ENCODE peak calls at places on chromosomes 12 and 14, in ten cellular contexts. One of them, this sample, is unnamed.

GRCh38 chr12:18462437-18462836 is 201.1 kb downstream of the PIK3C2G start:
- DNase-seq in astrocyte of the spinal cord: peak; percentile 80
- DNase-seq in psoas muscle: no peak
- DNase-seq in neural progenitor cell: no peak
- DNase-seq in fibroblast of the aortic adventitia: peak; percentile 94
- DNase-seq in left lung: no peak
- DNase-seq in GM12865: no peak
- DNase-seq in endothelial cell: no peak
- DNase-seq in adrenal gland: no peak
- DNase-seq in AG10803: peak; percentile 93
- DNase-seq in this sample: no peak

GRCh38 chr14:72946491-72946890 is 20.2 kb downstream of the DCAF4 start:
- DNase-seq in astrocyte of the spinal cord: peak; percentile 75
- DNase-seq in psoas muscle: no peak
- DNase-seq in neural progenitor cell: no peak
- DNase-seq in fibroblast of the aortic adventitia: no peak
- DNase-seq in left lung: no peak
- DNase-seq in GM12865: no peak
- DNase-seq in endothelial cell: no peak
- DNase-seq in adrenal gland: no peak
- DNase-seq in AG10803: no peak
- DNase-seq in this sample: no peak

GRCh38 chr14:99664636-99665273 is 19.3 kb upstream of the CYP46A1 start:
- DNase-seq in astrocyte of the spinal cord: no peak
- DNase-seq in psoas muscle: peak; percentile 23
- DNase-seq in neural progenitor cell: no peak
- DNase-seq in fibroblast of the aortic adventitia: no peak
- DNase-seq in left lung: no peak
- DNase-seq in GM12865: peak; percentile 66
- DNase-seq in endothelial cell: no peak
- DNase-seq in adrenal gland: no peak
- DNase-seq in AG10803: no peak
- DNase-seq in this sample: no peak

GRCh38 chr14:52071675-52072074 is 2.8 kb upstream of the NID2 start:
- DNase-seq in astrocyte of the spinal cord: no peak
- DNase-seq in psoas muscle: no peak
- DNase-seq in neural progenitor cell: peak; percentile 43
- DNase-seq in fibroblast of the aortic adventitia: peak; percentile 31
- DNase-seq in left lung: no peak
- DNase-seq in GM12865: no peak
- DNase-seq in endothelial cell: no peak
- DNase-seq in adrenal gland: no peak
- DNase-seq in AG10803: no peak
- DNase-seq in this sample: no peak

GRCh38 chr12:4809013-4809448 is 88.8 kb downstream of the GALNT8 start:
- DNase-seq in astrocyte of the spinal cord: no peak
- DNase-seq in psoas muscle: no peak
- DNase-seq in neural progenitor cell: peak; percentile 79
- DNase-seq in fibroblast of the aortic adventitia: no peak
- DNase-seq in left lung: no peak
- DNase-seq in GM12865: no peak
- DNase-seq in endothelial cell: peak; percentile 72
- DNase-seq in adrenal gland: peak; percentile 22
- DNase-seq in AG10803: no peak
- DNase-seq in this sample: no peak

GRCh38 chr12:31263661-31264060 is 62.3 kb downstream of the SINHCAF start:
- DNase-seq in astrocyte of the spinal cord: no peak
- DNase-seq in psoas muscle: no peak
- DNase-seq in neural progenitor cell: no peak
- DNase-seq in fibroblast of the aortic adventitia: no peak
- DNase-seq in left lung: no peak
- DNase-seq in GM12865: no peak
- DNase-seq in endothelial cell: no peak
- DNase-seq in adrenal gland: no peak
- DNase-seq in AG10803: no peak
- DNase-seq in this sample: no peak

GRCh38 chr12:124601699-124602098 is 34.3 kb upstream of the NCOR2 start:
- DNase-seq in astrocyte of the spinal cord: no peak
- DNase-seq in psoas muscle: no peak
- DNase-seq in neural progenitor cell: no peak
- DNase-seq in fibroblast of the aortic adventitia: no peak
- DNase-seq in left lung: no peak
- DNase-seq in GM12865: no peak
- DNase-seq in endothelial cell: no peak
- DNase-seq in adrenal gland: no peak
- DNase-seq in AG10803: peak; percentile 89
- DNase-seq in this sample: no peak

GRCh38 chr12:92290016-92290685 is 144.5 kb upstream of the BTG1 start:
- DNase-seq in astrocyte of the spinal cord: peak; percentile 57
- DNase-seq in psoas muscle: no peak
- DNase-seq in neural progenitor cell: no peak
- DNase-seq in fibroblast of the aortic adventitia: peak; percentile 75
- DNase-seq in left lung: no peak
- DNase-seq in GM12865: no peak
- DNase-seq in endothelial cell: no peak
- DNase-seq in adrenal gland: no peak
- DNase-seq in AG10803: peak; percentile 66
- DNase-seq in this sample: no peak

GRCh38 chr14:79265366-79265765 is 945.9 kb downstream of the DIO2 start:
- DNase-seq in astrocyte of the spinal cord: no peak
- DNase-seq in psoas muscle: no peak
- DNase-seq in neural progenitor cell: no peak
- DNase-seq in fibroblast of the aortic adventitia: no peak
- DNase-seq in left lung: no peak
- DNase-seq in GM12865: no peak
- DNase-seq in endothelial cell: no peak
- DNase-seq in adrenal gland: no peak
- DNase-seq in AG10803: no peak
- DNase-seq in this sample: no peak

GRCh38 chr14:31207746-31208545 is at the start of gene HECTD1:
- DNase-seq in astrocyte of the spinal cord: peak; percentile 92
- DNase-seq in psoas muscle: peak; percentile 96
- DNase-seq in neural progenitor cell: peak; percentile 96
- DNase-seq in fibroblast of the aortic adventitia: peak; percentile 82
- DNase-seq in left lung: peak; percentile 98
- DNase-seq in GM12865: peak; percentile 95
- DNase-seq in endothelial cell: peak; percentile 96
- DNase-seq in adrenal gland: peak; percentile 94
- DNase-seq in AG10803: peak; percentile 88
- DNase-seq in this sample: peak; percentile 88

GRCh38 chr12:90124914-90125313 is 416.3 kb upstream of the ATP2B1 start:
- DNase-seq in astrocyte of the spinal cord: no peak
- DNase-seq in psoas muscle: no peak
- DNase-seq in neural progenitor cell: no peak
- DNase-seq in fibroblast of the aortic adventitia: no peak
- DNase-seq in left lung: no peak
- DNase-seq in GM12865: no peak
- DNase-seq in endothelial cell: no peak
- DNase-seq in adrenal gland: no peak
- DNase-seq in AG10803: no peak
- DNase-seq in this sample: no peak

GRCh38 chr14:52922656-52923055 is 28.2 kb downstream of the FERMT2 start:
- DNase-seq in astrocyte of the spinal cord: peak; percentile 64
- DNase-seq in psoas muscle: no peak
- DNase-seq in neural progenitor cell: no peak
- DNase-seq in fibroblast of the aortic adventitia: peak; percentile 62
- DNase-seq in left lung: no peak
- DNase-seq in GM12865: no peak
- DNase-seq in endothelial cell: no peak
- DNase-seq in adrenal gland: no peak
- DNase-seq in AG10803: peak; percentile 50
- DNase-seq in this sample: no peak

GRCh38 chr12:27504506-27504905 is 19.5 kb upstream of the PPFIBP1 start:
- DNase-seq in astrocyte of the spinal cord: peak; percentile 29
- DNase-seq in psoas muscle: no peak
- DNase-seq in neural progenitor cell: no peak
- DNase-seq in fibroblast of the aortic adventitia: peak; percentile 36
- DNase-seq in left lung: no peak
- DNase-seq in GM12865: no peak
- DNase-seq in endothelial cell: no peak
- DNase-seq in adrenal gland: no peak
- DNase-seq in AG10803: peak; percentile 43
- DNase-seq in this sample: no peak

DNA sequence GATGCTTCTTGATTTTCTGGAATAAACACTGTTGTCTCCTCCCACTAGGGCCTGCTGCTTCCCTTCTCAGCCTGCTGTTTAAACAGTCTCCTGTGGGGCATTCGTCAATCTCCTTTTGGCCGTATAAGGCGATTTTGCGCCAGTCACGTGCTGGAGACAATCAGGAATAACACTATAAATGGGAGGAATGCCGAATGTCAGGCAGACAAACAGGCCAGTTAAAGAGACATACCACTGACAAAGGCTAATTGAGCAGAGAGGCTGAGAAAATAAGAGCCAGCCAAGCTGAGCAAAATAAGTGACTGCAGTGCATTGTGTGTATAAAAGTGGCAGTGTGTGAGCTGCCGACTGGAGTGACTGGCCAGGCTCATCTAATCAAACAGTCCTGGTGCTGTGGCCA is 23.3 kb downstream of the DMAC2L start:
- DNase-seq in astrocyte of the spinal cord: peak; percentile 83
- DNase-seq in psoas muscle: no peak
- DNase-seq in neural progenitor cell: peak; percentile 89
- DNase-seq in fibroblast of the aortic adventitia: peak; percentile 52
- DNase-seq in left lung: no peak
- DNase-seq in GM12865: no peak
- DNase-seq in endothelial cell: peak; percentile 20
- DNase-seq in adrenal gland: peak; percentile 40
- DNase-seq in AG10803: peak; percentile 59
- DNase-seq in this sample: no peak
- TF ChIP-seq CTCF in astrocyte of the spinal cord: no peak
- TF ChIP-seq CTCF in psoas muscle: no peak
- TF ChIP-seq CTCF in neural progenitor cell: no peak
- TF ChIP-seq CTCF in fibroblast of the aortic adventitia: no peak
- TF ChIP-seq CTCF in left lung: no peak
- TF ChIP-seq CTCF in GM12865: no peak
- TF ChIP-seq CTCF in endothelial cell: no peak
- TF ChIP-seq CTCF in adrenal gland: no peak
- TF ChIP-seq CTCF in AG10803: peak; percentile 25
- TF ChIP-seq CTCF in this sample: no peak

DNA sequence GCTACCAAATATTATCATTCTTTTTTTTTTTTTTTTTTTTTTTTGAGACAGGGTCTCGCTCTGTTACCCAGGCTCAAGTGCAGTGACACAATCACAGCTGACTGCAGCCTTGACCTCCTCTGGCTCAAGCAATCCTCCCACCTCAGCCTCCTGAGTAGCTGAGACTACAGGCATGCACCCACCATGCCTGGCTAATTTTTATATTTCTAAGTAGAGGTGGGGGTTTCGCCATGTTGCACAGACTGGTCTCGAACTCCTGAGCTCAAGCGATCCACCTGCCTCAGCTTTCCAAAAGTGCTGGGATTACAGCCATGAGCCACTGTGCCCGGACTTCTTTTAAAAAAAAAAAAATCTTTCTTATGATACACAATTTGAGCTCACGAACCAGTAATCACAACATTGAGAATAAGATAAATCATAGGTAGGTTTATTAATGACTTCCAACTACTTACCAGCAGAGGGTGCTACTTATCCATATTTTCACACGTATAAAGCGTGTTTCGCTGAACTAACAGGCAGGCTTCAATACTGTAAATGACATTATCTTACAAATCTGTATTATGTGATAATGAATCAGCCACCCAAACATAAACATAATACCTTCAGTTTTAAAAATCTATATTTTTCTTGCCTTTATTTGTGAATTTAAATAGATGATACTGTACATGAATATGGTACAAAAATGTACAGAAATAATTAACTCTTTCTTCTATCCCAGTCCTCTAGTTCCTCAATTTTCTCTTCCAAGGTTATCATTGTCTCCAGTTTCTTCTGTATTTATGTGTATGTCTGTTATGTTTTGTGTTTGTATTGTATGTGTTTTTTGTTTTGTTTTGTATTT is 42.5 kb upstream of the BCAT1 start:
- DNase-seq in astrocyte of the spinal cord: peak; percentile 75
- DNase-seq in psoas muscle: no peak
- DNase-seq in neural progenitor cell: peak; percentile 62
- DNase-seq in fibroblast of the aortic adventitia: peak; percentile 76
- DNase-seq in left lung: no peak
- DNase-seq in GM12865: peak; percentile 82
- DNase-seq in endothelial cell: no peak
- DNase-seq in adrenal gland: no peak
- DNase-seq in AG10803: peak; percentile 58
- DNase-seq in this sample: no peak
- TF ChIP-seq CTCF in astrocyte of the spinal cord: peak; percentile 34
- TF ChIP-seq CTCF in psoas muscle: peak; percentile 72
- TF ChIP-seq CTCF in neural progenitor cell: peak; percentile 86
- TF ChIP-seq CTCF in fibroblast of the aortic adventitia: peak; percentile 48
- TF ChIP-seq CTCF in left lung: peak; percentile 49
- TF ChIP-seq CTCF in GM12865: peak; percentile 48
- TF ChIP-seq CTCF in endothelial cell: peak; percentile 69
- TF ChIP-seq CTCF in adrenal gland: peak; percentile 72
- TF ChIP-seq CTCF in AG10803: peak; percentile 67
- TF ChIP-seq CTCF in this sample: peak; percentile 86

GRCh38 chr12:3728686-3729085 is 24.2 kb downstream of the CRACR2A start:
- DNase-seq in astrocyte of the spinal cord: no peak
- DNase-seq in psoas muscle: no peak
- DNase-seq in neural progenitor cell: no peak
- DNase-seq in fibroblast of the aortic adventitia: no peak
- DNase-seq in left lung: no peak
- DNase-seq in GM12865: no peak
- DNase-seq in endothelial cell: no peak
- DNase-seq in adrenal gland: no peak
- DNase-seq in AG10803: no peak
- DNase-seq in this sample: peak; percentile 65
- TF ChIP-seq CTCF in astrocyte of the spinal cord: no peak
- TF ChIP-seq CTCF in psoas muscle: no peak
- TF ChIP-seq CTCF in neural progenitor cell: no peak
- TF ChIP-seq CTCF in fibroblast of the aortic adventitia: no peak
- TF ChIP-seq CTCF in left lung: no peak
- TF ChIP-seq CTCF in GM12865: no peak
- TF ChIP-seq CTCF in endothelial cell: no peak
- TF ChIP-seq CTCF in adrenal gland: no peak
- TF ChIP-seq CTCF in AG10803: no peak
- TF ChIP-seq CTCF in this sample: no peak

DNA sequence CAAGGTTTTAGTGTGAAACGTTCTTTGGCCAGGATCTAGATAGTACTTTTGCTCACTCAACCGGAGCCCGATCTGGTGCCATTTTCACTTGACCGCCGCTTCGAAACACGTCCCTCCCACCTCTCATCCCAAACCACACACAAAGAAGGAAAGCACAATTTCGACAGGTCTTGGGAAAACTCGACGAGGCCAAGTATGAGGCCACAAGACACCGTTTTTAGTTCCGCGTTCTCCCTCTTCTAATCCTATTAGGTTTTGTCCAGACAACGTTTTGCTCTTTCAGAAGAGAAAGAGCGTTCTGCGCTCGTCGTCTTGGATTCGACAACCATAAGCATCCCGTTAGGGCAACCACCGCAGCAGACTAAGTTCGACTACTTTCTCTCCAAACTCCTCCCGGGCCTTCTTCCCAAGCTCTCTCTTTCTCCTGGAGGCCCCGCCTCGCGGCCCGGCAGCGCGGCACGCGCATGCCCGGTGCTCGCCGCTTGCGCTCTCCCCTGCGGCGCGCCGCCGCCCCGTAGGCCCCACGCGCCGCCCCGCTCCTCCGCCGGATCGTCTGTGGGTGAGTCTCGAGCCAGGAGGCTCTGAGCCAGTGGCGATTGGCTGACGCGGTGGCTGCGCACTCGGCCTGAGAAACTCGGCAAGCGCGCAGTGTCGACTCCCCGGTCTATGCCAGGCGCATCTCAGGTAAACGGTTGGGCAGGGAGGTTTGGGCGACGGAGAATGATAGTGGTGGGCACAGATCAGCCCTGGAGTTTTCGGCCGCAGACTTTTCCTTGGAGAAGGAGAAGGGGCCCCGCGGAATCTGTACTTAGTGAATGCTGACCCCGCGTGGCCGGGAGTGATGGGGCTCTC is at the start of gene MIPOL1:
- DNase-seq in astrocyte of the spinal cord: peak; percentile 91
- DNase-seq in psoas muscle: peak; percentile 93
- DNase-seq in neural progenitor cell: peak; percentile 86
- DNase-seq in fibroblast of the aortic adventitia: peak; percentile 86
- DNase-seq in left lung: peak; percentile 92
- DNase-seq in GM12865: no peak
- DNase-seq in endothelial cell: peak; percentile 77
- DNase-seq in adrenal gland: peak; percentile 88
- DNase-seq in AG10803: peak; percentile 89
- DNase-seq in this sample: peak; percentile 4
- TF ChIP-seq CTCF in astrocyte of the spinal cord: peak; percentile 43
- TF ChIP-seq CTCF in psoas muscle: peak; percentile 33
- TF ChIP-seq CTCF in neural progenitor cell: peak; percentile 40
- TF ChIP-seq CTCF in fibroblast of the aortic adventitia: peak; percentile 35
- TF ChIP-seq CTCF in left lung: peak; percentile 16
- TF ChIP-seq CTCF in GM12865: no peak
- TF ChIP-seq CTCF in endothelial cell: no peak
- TF ChIP-seq CTCF in adrenal gland: no peak
- TF ChIP-seq CTCF in AG10803: peak; percentile 49
- TF ChIP-seq CTCF in this sample: no peak

This sample was measured in activated CD8-positive, alpha-beta T cell treated with anti-CD3 and anti-CD28 coated beads for 36 hours.